ENCODE peak calls at places on chromosome 21, in four cellular contexts. D is HepG2, U is K562, C is GM12878. T is an unnamed sample.

GRCh38 chr21:32481875-32482408 is 69.4 kb downstream of the EVA1C start:
- DNase-seq in D (no peak), U (peak), C (no peak), T (no peak)

GRCh38 chr21:36184561-36184960 is 27.9 kb downstream of the DOP1B start:
- DNase-seq in D (no peak), U (no peak), C (no peak), T (no peak)

GRCh38 chr21:42124081-42124480 is 53.0 kb downstream of the UMODL1 start:
- DNase-seq in D (no peak), U (no peak), C (no peak), T (no peak)

GRCh38 chr21:23921670-23922418 is 1685.4 kb downstream of the MRPL39 start:
- DNase-seq in D (no peak), U (peak), C (no peak), T (no peak)

GRCh38 chr21:42586406-42586805 is 67.0 kb upstream of the PDE9A start:
- DNase-seq in D (no peak), U (no peak), C (no peak), T (no peak)

GRCh38 chr21:41812679-41813078 is 45.8 kb upstream of the RIPK4 start:
- DNase-seq in D (no peak), U (no peak), C (no peak), T (no peak)

GRCh38 chr21:43355925-43356289 is 71.0 kb downstream of the SIK1 start:
- DNase-seq in D (peak), U (no peak), C (no peak), T (no peak)

GRCh38 chr21:45948576-45949141 is 32.9 kb upstream of the COL6A1 start:
- DNase-seq in D (no peak), U (peak), C (no peak), T (no peak)

GRCh38 chr21:41737656-41738324 is 29.1 kb downstream of the RIPK4 start:
- DNase-seq in D (no peak), U (no peak), C (no peak), T (no peak)

GRCh38 chr21:41601573-41602371 is 93.8 kb upstream of the TMPRSS2 start:
- DNase-seq in D (no peak), U (no peak), C (peak), T (no peak)

GRCh38 chr21:40667964-40668363 is 179.0 kb downstream of the DSCAM start:
- DNase-seq in D (no peak), U (no peak), C (no peak), T (no peak)

GRCh38 chr21:31728191-31728590 is 3.7 kb downstream of the SCAF4 start:
- DNase-seq in D (no peak), U (no peak), C (no peak), T (no peak)

GRCh38 chr21:39676054-39676771 is 63.5 kb downstream of the B3GALT5 start:
- DNase-seq in D (peak), U (no peak), C (peak), T (no peak)

GRCh38 chr21:36075171-36075570 is 5.3 kb downstream of the CBR1 start:
- DNase-seq in D (no peak), U (no peak), C (no peak), T (no peak)

GRCh38 chr21:31293986-31294385 is 50.1 kb downstream of the TIAM1 start:
- DNase-seq in D (no peak), U (no peak), C (no peak), T (no peak)

GRCh38 chr21:46570631-46571030 is 34.3 kb downstream of the S100B start:
- DNase-seq in D (no peak), U (no peak), C (no peak), T (no peak)

GRCh38 chr21:39472786-39473185 is 21.0 kb downstream of the SH3BGR start:
- DNase-seq in D (no peak), U (no peak), C (no peak), T (no peak)

GRCh38 chr21:24976238-24976637 is 631.0 kb downstream of the MRPL39 start:
- DNase-seq in D (no peak), U (no peak), C (no peak), T (no peak)

GRCh38 chr21:25385912-25386474 is 221.3 kb downstream of the MRPL39 start:
- DNase-seq in D (peak), U (peak), C (no peak), T (peak)

GRCh38 chr21:46095106-46095719 is 2.7 kb upstream of the COL6A2 start:
- DNase-seq in D (no peak), U (no peak), C (no peak), T (no peak)

GRCh38 chr21:36589352-36589971 is 109.5 kb upstream of the SIM2 start:
- DNase-seq in D (peak), U (peak), C (peak), T (peak)

GRCh38 chr21:25879203-25879602 is 144.4 kb downstream of the GABPA start:
- DNase-seq in D (peak), U (no peak), C (no peak), T (no peak)

GRCh38 chr21:39441502-39442475 is 3.8 kb downstream of the LCA5L start:
- DNase-seq in D (peak), U (peak), C (no peak), T (peak)

GRCh38 chr21:32803651-32804050 is 32.1 kb upstream of the PAXBP1 start:
- DNase-seq in D (no peak), U (no peak), C (no peak), T (no peak)

GRCh38 chr21:16239659-16240265 is 510.0 kb downstream of the USP25 start:
- DNase-seq in D (no peak), U (no peak), C (no peak), T (no peak)

GRCh38 chr21:46555678-46556077 is 49.2 kb downstream of the S100B start:
- DNase-seq in D (no peak), U (no peak), C (no peak), T (no peak)

GRCh38 chr21:32335601-32336575 is 37.2 kb downstream of the MRAP start:
- DNase-seq in D (no peak), U (no peak), C (no peak), T (no peak)

GRCh38 chr21:33870768-33871167 is 44.8 kb downstream of the ATP5PO start:
- DNase-seq in D (no peak), U (no peak), C (no peak), T (no peak)

GRCh38 chr21:36120304-36120902 is 14.5 kb upstream of the CBR3 start:
- DNase-seq in D (no peak), U (no peak), C (no peak), T (no peak)

GRCh38 chr21:45847870-45848269 is 133.7 kb upstream of the COL6A1 start:
- DNase-seq in D (no peak), U (no peak), C (no peak), T (no peak)

GRCh38 chr21:46153259-46154154 is 1.9 kb downstream of the FTCD start:
- DNase-seq in D (peak), U (peak), C (no peak), T (peak)

GRCh38 chr21:29904359-29905282 is 35.2 kb downstream of the GRIK1 start:
- DNase-seq in D (no peak), U (no peak), C (no peak), T (no peak)

GRCh38 chr21:31596055-31596454 is 63.4 kb upstream of the SOD1 start:
- DNase-seq in D (no peak), U (no peak), C (no peak), T (no peak)

DNA sequence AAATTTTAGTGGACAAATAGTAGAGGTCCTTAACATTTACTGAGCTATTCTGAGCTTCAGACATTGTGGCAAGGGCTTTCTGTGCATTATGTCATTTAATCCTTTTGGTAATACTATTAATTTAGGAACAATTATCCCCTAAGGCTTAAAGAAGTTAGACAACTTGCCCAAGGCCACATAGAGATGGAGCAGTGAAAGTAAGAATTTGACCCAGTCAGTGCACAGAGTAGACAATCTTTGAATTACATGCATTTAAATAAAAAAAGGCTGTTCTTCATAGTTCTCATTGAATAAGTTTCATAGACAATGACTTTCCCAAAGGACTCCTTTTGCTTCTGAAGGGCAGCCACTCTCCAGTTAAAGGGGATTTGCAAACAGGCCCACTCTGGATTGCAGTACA is 142.7 kb downstream of the RUNX1 start:
- DNase-seq in D (no peak), U (no peak), C (no peak), T (no peak)
- TF ChIP-seq NR2C2 in D (no peak), U (no peak), C (no peak), T (no peak)

DNA sequence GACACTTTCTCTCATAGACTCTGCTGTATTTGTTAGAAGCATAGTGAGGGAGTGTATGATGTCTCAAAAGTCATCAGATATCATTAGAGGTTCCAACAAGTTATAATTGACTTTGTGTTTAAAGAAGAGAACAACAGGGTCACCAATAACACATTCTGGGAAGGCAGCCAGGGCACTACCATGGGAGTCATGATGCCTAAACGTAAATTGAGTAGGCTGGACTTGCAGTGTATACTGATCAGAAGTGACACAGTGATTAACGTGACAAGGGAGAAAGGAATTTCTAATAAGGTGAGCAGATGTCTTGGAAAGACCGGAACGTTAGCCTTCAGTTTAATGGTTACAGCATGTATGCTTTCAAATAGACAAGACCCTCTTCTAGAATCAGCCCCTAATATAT is 973.2 kb downstream of the NCAM2 start:
- DNase-seq in D (no peak), U (no peak), C (no peak), T (no peak)
- TF ChIP-seq NR2C2 in D (no peak), U (no peak), C (no peak), T (no peak)

DNA sequence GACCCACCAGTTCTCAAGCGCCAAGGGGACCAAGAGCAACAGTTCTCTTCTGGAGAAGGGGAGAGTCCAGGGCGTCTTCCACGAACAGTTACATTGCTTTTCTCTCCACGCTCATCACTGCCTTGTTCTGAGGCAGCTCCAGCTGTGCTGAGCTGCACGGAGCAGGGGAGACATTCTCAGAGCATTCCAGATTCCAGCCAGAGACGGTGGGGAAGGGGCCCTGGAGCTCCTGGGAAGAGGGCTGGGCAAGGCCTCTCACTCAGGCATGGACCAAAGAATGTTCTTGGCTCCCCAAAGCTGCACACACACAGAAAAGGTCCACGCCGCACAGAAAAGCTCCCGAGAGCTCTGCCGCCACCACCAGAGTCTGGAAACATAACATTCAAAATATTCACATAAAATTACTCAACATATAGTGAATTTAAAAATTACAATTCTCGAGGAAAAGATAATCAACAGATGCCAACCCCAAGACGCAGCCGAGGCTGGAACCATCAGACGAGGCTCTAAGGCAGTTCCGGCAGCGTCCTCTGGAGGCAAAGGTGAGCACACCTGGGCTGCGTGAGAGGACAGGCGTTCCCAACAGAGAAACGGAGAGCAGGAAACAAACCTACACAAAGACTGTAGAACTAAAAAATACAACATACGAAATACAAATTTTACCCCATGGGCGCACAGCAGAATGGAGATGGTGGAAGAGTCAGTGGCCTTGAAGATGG is 40.5 kb downstream of the UBE2G2 start:
- DNase-seq in D (peak), U (peak), C (no peak), T (peak)
- TF ChIP-seq NR2C2 in D (no peak), U (no peak), C (no peak), T (no peak)

GRCh38 chr21:38119793-38120192 is 137.0 kb upstream of the KCNJ15 start:
- DNase-seq in D (no peak), U (no peak), C (no peak), T (no peak)
- TF ChIP-seq NR2C2 in D (no peak), U (no peak), C (no peak), T (no peak)

DNA sequence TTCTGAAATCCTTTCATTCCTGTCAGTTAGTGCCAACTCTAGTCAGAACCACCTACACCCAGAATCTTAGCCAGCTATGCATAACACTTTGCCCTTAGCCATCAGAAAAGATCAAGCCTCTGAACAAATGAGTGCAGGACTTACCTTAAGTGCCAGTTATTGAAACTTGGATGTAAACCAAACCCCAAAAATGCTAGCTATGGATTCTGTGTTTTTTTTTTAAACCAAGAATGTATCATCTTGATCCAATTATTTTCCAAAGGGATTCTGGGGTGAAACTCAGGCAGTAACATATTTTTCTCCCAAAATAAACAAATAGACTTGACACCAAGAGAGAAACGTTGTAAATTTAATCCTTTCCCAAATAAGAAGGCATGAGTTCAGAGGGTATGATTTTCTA is 538.6 kb upstream of the ADAMTS5 start:
- DNase-seq in D (no peak), U (no peak), C (no peak), T (no peak)
- TF ChIP-seq NR2C2 in D (no peak), U (no peak), C (no peak), T (no peak)

DNA sequence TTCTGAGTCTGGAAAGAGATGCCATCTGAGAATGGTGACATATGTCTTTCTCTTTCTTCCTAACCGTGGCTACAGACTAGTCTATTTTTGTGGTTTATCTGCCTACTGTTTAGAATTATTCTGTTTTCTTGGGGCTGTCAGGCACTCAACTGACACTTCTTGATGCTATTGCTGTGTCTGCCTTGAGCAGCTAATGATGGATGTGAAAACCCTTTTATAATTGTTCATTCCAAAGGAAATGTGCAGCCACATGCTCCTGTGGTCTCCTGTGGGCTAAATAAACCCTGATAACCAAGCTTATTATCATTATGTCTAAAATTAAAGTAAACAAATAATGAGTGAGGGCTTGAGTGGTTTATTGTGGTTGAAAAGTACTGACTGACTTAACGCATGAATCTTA is 52.7 kb upstream of the CXADR start:
- DNase-seq in D (no peak), U (no peak), C (no peak), T (no peak)
- TF ChIP-seq NR2C2 in D (no peak), U (no peak), C (no peak), T (no peak)